ENCODE peak calls at places on chromosomes 13 and 19, in seven cellular contexts. One of them, this sample, is unnamed.

GRCh38 chr19:8438236-8438635 is 6.5 kb upstream of the HNRNPM start:
- DNase-seq in SK-N-SH: no peak
- DNase-seq in GM12878: no peak
- DNase-seq in K562: no peak
- DNase-seq in H1: no peak
- DNase-seq in HepG2: no peak
- DNase-seq in T47D: no peak
- DNase-seq in this sample: no peak

GRCh38 chr19:6476155-6476895 is 5.3 kb downstream of the DENND1C start:
- DNase-seq in GM12878: no peak
- DNase-seq in H1: peak
- DNase-seq in K562: peak
- DNase-seq in HepG2: peak
- DNase-seq in T47D: peak
- DNase-seq in SK-N-SH: peak
- DNase-seq in this sample: peak

GRCh38 chr19:47618771-47619170 is 9.8 kb downstream of the BICRA start:
- DNase-seq in H1: no peak
- DNase-seq in K562: no peak
- DNase-seq in T47D: no peak
- DNase-seq in GM12878: no peak
- DNase-seq in HepG2: no peak
- DNase-seq in SK-N-SH: no peak
- DNase-seq in this sample: no peak

GRCh38 chr19:2722541-2723344 is 1.6 kb upstream of the DIRAS1 start:
- DNase-seq in SK-N-SH: peak
- DNase-seq in HepG2: no peak
- DNase-seq in T47D: peak
- DNase-seq in H1: no peak
- DNase-seq in K562: peak
- DNase-seq in GM12878: no peak
- DNase-seq in this sample: no peak

GRCh38 chr19:46660008-46660517 is 919 bp downstream of the DACT3 start:
- DNase-seq in T47D: no peak
- DNase-seq in H1: no peak
- DNase-seq in GM12878: no peak
- DNase-seq in K562: peak
- DNase-seq in HepG2: no peak
- DNase-seq in SK-N-SH: peak
- DNase-seq in this sample: no peak

GRCh38 chr19:43675269-43675879 is 5.4 kb upstream of the PLAUR start:
- DNase-seq in H1: no peak
- DNase-seq in SK-N-SH: no peak
- DNase-seq in GM12878: peak
- DNase-seq in HepG2: no peak
- DNase-seq in K562: no peak
- DNase-seq in T47D: peak
- DNase-seq in this sample: peak

GRCh38 chr19:12778020-12778904 is 2.9 kb upstream of the HOOK2 start:
- DNase-seq in K562: peak
- DNase-seq in H1: no peak
- DNase-seq in SK-N-SH: peak
- DNase-seq in HepG2: no peak
- DNase-seq in T47D: peak
- DNase-seq in GM12878: no peak
- DNase-seq in this sample: no peak

GRCh38 chr19:4431808-4432674 is 25.6 kb downstream of the UBXN6 start:
- DNase-seq in SK-N-SH: no peak
- DNase-seq in T47D: no peak
- DNase-seq in HepG2: no peak
- DNase-seq in H1: no peak
- DNase-seq in GM12878: peak
- DNase-seq in K562: no peak
- DNase-seq in this sample: no peak

GRCh38 chr13:111434578-111435159 is 114.2 kb downstream of the TEX29 start:
- DNase-seq in HepG2: no peak
- DNase-seq in H1: no peak
- DNase-seq in T47D: no peak
- DNase-seq in K562: no peak
- DNase-seq in SK-N-SH: no peak
- DNase-seq in GM12878: no peak
- DNase-seq in this sample: no peak

GRCh38 chr13:45238945-45239795 is 38.3 kb upstream of the KCTD4 start:
- DNase-seq in K562: no peak
- DNase-seq in H1: no peak
- DNase-seq in HepG2: no peak
- DNase-seq in GM12878: no peak
- DNase-seq in SK-N-SH: no peak
- DNase-seq in T47D: no peak
- DNase-seq in this sample: no peak

GRCh38 chr19:3604987-3605343 is 1.7 kb downstream of the TBXA2R start:
- DNase-seq in T47D: no peak
- DNase-seq in HepG2: no peak
- DNase-seq in H1: no peak
- DNase-seq in SK-N-SH: no peak
- DNase-seq in K562: no peak
- DNase-seq in GM12878: peak
- DNase-seq in this sample: no peak

GRCh38 chr13:113491418-113491883 is 940 bp upstream of the DCUN1D2 start:
- DNase-seq in H1: no peak
- DNase-seq in SK-N-SH: peak
- DNase-seq in T47D: no peak
- DNase-seq in K562: peak
- DNase-seq in GM12878: no peak
- DNase-seq in HepG2: no peak
- DNase-seq in this sample: no peak

GRCh38 chr19:3047307-3048189 is 14.7 kb downstream of the TLE5 start:
- DNase-seq in SK-N-SH: peak
- DNase-seq in H1: no peak
- DNase-seq in T47D: no peak
- DNase-seq in GM12878: no peak
- DNase-seq in HepG2: peak
- DNase-seq in K562: peak
- DNase-seq in this sample: peak

GRCh38 chr13:60275208-60275607 is 111.5 kb upstream of the DIAPH3 start:
- DNase-seq in H1: no peak
- DNase-seq in GM12878: no peak
- DNase-seq in T47D: no peak
- DNase-seq in SK-N-SH: no peak
- DNase-seq in HepG2: no peak
- DNase-seq in K562: no peak
- DNase-seq in this sample: no peak

GRCh38 chr13:112102243-112102642 is 35.3 kb downstream of the SOX1 start:
- DNase-seq in SK-N-SH: no peak
- DNase-seq in T47D: peak
- DNase-seq in GM12878: no peak
- DNase-seq in K562: no peak
- DNase-seq in H1: no peak
- DNase-seq in HepG2: peak
- DNase-seq in this sample: peak

GRCh38 chr13:90919153-90919552 is 428.3 kb upstream of the MIR17HG start:
- DNase-seq in GM12878: no peak
- DNase-seq in H1: no peak
- DNase-seq in T47D: no peak
- DNase-seq in SK-N-SH: no peak
- DNase-seq in HepG2: no peak
- DNase-seq in K562: no peak
- DNase-seq in this sample: no peak

GRCh38 chr19:2049741-2050348 is 1.2 kb downstream of the MKNK2 start:
- DNase-seq in H1: no peak
- DNase-seq in K562: peak
- DNase-seq in T47D: peak
- DNase-seq in SK-N-SH: peak
- DNase-seq in GM12878: no peak
- DNase-seq in HepG2: peak
- DNase-seq in this sample: no peak

GRCh38 chr19:10855879-10856522 is 7.8 kb downstream of the C19orf38 start:
- DNase-seq in GM12878: no peak
- DNase-seq in K562: no peak
- DNase-seq in T47D: no peak
- DNase-seq in HepG2: no peak
- DNase-seq in SK-N-SH: peak
- DNase-seq in H1: no peak
- DNase-seq in this sample: no peak

GRCh38 chr13:106589716-106590115 is 21.8 kb upstream of the ARGLU1 start:
- DNase-seq in H1: no peak
- DNase-seq in K562: no peak
- DNase-seq in T47D: no peak
- DNase-seq in HepG2: no peak
- DNase-seq in GM12878: no peak
- DNase-seq in SK-N-SH: no peak
- DNase-seq in this sample: no peak

GRCh38 chr13:42524487-42525034 is 49.4 kb upstream of the TNFSF11 start:
- DNase-seq in SK-N-SH: no peak
- DNase-seq in H1: no peak
- DNase-seq in GM12878: peak
- DNase-seq in HepG2: no peak
- DNase-seq in K562: no peak
- DNase-seq in T47D: no peak
- DNase-seq in this sample: no peak
- TF ChIP-seq JUND in SK-N-SH: no peak
- TF ChIP-seq JUND in H1: no peak
- TF ChIP-seq JUND in GM12878: no peak
- TF ChIP-seq JUND in HepG2: no peak
- TF ChIP-seq JUND in K562: no peak
- TF ChIP-seq JUND in T47D: no peak
- TF ChIP-seq JUND in this sample: no peak

GRCh38 chr19:31278555-31279435 is 70.4 kb downstream of the TSHZ3 start:
- DNase-seq in K562: no peak
- DNase-seq in T47D: no peak
- DNase-seq in GM12878: no peak
- DNase-seq in HepG2: no peak
- DNase-seq in SK-N-SH: no peak
- DNase-seq in H1: no peak
- DNase-seq in this sample: no peak

GRCh38 chr19:31282346-31282745 is 66.9 kb downstream of the TSHZ3 start:
- DNase-seq in HepG2: no peak
- DNase-seq in K562: no peak
- DNase-seq in H1: no peak
- DNase-seq in GM12878: no peak
- DNase-seq in T47D: no peak
- DNase-seq in SK-N-SH: no peak
- DNase-seq in this sample: no peak

GRCh38 chr19:31277516-31277915 is 71.7 kb downstream of the TSHZ3 start:
- DNase-seq in HepG2: no peak
- DNase-seq in GM12878: no peak
- DNase-seq in T47D: no peak
- DNase-seq in SK-N-SH: no peak
- DNase-seq in K562: no peak
- DNase-seq in H1: no peak
- DNase-seq in this sample: no peak

GRCh38 chr19:31279436-31279765 is 69.8 kb downstream of the TSHZ3 start:
- DNase-seq in T47D: no peak
- DNase-seq in HepG2: no peak
- DNase-seq in H1: no peak
- DNase-seq in GM12878: no peak
- DNase-seq in SK-N-SH: no peak
- DNase-seq in K562: no peak
- DNase-seq in this sample: no peak

GRCh38 chr19:31280266-31281006 is 68.8 kb downstream of the TSHZ3 start:
- DNase-seq in H1: no peak
- DNase-seq in GM12878: no peak
- DNase-seq in T47D: peak
- DNase-seq in HepG2: no peak
- DNase-seq in K562: no peak
- DNase-seq in SK-N-SH: no peak
- DNase-seq in this sample: no peak
- TF ChIP-seq JUND in H1: no peak
- TF ChIP-seq JUND in GM12878: no peak
- TF ChIP-seq JUND in T47D: no peak
- TF ChIP-seq JUND in HepG2: no peak
- TF ChIP-seq JUND in K562: no peak
- TF ChIP-seq JUND in SK-N-SH: no peak
- TF ChIP-seq JUND in this sample: no peak

GRCh38 chr19:49663224-49663623 is 2.4 kb downstream of the IRF3 start:
- DNase-seq in HepG2: no peak
- DNase-seq in SK-N-SH: no peak
- DNase-seq in H1: no peak
- DNase-seq in T47D: no peak
- DNase-seq in GM12878: no peak
- DNase-seq in K562: no peak
- DNase-seq in this sample: no peak

GRCh38 chr19:49662011-49662410 is 3.6 kb downstream of the IRF3 start:
- DNase-seq in T47D: no peak
- DNase-seq in GM12878: no peak
- DNase-seq in H1: no peak
- DNase-seq in K562: no peak
- DNase-seq in SK-N-SH: no peak
- DNase-seq in HepG2: no peak
- DNase-seq in this sample: no peak

GRCh38 chr19:49658139-49658517 is 7.5 kb downstream of the IRF3 start:
- DNase-seq in SK-N-SH: no peak
- DNase-seq in HepG2: no peak
- DNase-seq in H1: no peak
- DNase-seq in T47D: no peak
- DNase-seq in GM12878: no peak
- DNase-seq in K562: no peak
- DNase-seq in this sample: no peak

GRCh38 chr19:49658566-49659442 is 6.9 kb downstream of the IRF3 start:
- DNase-seq in K562: no peak
- DNase-seq in H1: no peak
- DNase-seq in HepG2: no peak
- DNase-seq in T47D: no peak
- DNase-seq in GM12878: no peak
- DNase-seq in SK-N-SH: no peak
- DNase-seq in this sample: no peak

DNA sequence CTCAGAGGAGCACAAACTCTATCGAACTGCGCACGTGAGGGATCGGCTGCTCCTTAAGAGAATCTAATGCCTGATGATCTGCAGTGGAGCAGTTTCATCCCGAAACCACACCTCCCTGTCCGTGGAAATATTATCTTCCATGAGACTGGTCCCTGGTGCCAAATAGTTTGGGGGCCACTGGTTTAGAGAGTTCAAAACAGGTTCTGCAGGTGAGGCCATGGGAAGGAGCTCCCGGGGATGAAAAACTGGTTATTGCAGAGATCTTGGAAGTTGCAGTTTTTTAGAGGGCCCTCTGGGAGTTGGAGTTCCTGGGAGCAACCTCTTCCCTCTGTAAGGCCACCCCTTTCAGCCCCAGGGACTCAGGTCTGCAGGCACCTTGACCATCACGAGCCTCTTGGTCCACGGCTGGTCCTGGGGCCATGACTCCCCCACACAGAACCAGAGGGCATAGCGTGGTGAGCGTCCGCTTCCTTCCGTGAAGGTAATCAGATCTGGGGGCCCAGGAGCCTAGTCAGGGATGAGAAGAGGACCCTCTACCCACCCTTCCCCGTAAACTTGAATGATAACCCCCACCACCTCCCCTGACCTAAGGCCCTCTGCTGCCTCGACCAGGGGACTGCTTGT is 5.2 kb downstream of the IRF3 start:
- DNase-seq in H1: no peak
- DNase-seq in T47D: peak
- DNase-seq in K562: no peak
- DNase-seq in GM12878: no peak
- DNase-seq in SK-N-SH: no peak
- DNase-seq in HepG2: no peak
- DNase-seq in this sample: no peak
- TF ChIP-seq JUND in H1: no peak
- TF ChIP-seq JUND in T47D: no peak
- TF ChIP-seq JUND in K562: no peak
- TF ChIP-seq JUND in GM12878: no peak
- TF ChIP-seq JUND in SK-N-SH: no peak
- TF ChIP-seq JUND in HepG2: no peak
- TF ChIP-seq JUND in this sample: no peak

GRCh38 chr13:36030670-36031331 is 100.4 kb downstream of the DCLK1 start:
- DNase-seq in K562: no peak
- DNase-seq in T47D: no peak
- DNase-seq in SK-N-SH: peak
- DNase-seq in H1: no peak
- DNase-seq in GM12878: no peak
- DNase-seq in HepG2: no peak
- DNase-seq in this sample: no peak
- TF ChIP-seq JUND in K562: no peak
- TF ChIP-seq JUND in T47D: no peak
- TF ChIP-seq JUND in SK-N-SH: peak
- TF ChIP-seq JUND in H1: peak
- TF ChIP-seq JUND in GM12878: no peak
- TF ChIP-seq JUND in HepG2: no peak
- TF ChIP-seq JUND in this sample: no peak

This sample was measured in HCT116.